ENCODE peak calls at places on chromosome 16, in four cellular contexts. L is H9, R is mesendoderm, S is H1. B is an unnamed sample.

GRCh38 chr16:85082553-85083050 is 29.7 kb downstream of the CIBAR2 start:
- DNase-seq in R (no peak), S (no peak), L (peak), B (no peak)

GRCh38 chr16:87780385-87780989 is 14.7 kb upstream of the KLHDC4 start:
- DNase-seq in S (no peak), L (no peak), R (no peak), B (peak)

GRCh38 chr16:27401768-27402568 is at the start of gene IL21R:
- DNase-seq in R (no peak), S (no peak), L (no peak), B (peak)

GRCh38 chr16:56420613-56421012 is 4.7 kb downstream of the AMFR start:
- DNase-seq in S (no peak), R (no peak), L (no peak), B (no peak)

GRCh38 chr16:8929086-8929748 is 34.5 kb downstream of the USP7 start:
- DNase-seq in R (no peak), S (no peak), L (no peak), B (no peak)

GRCh38 chr16:82091225-82091624 is 56.2 kb downstream of the HSD17B2 start:
- DNase-seq in S (no peak), R (peak), L (no peak), B (peak)

GRCh38 chr16:50445603-50446250 is 76.9 kb upstream of the BRD7 start:
- DNase-seq in L (no peak), R (no peak), S (no peak), B (no peak)

GRCh38 chr16:12972246-12972645 is 70.8 kb downstream of the SHISA9 start:
- DNase-seq in R (no peak), L (no peak), S (no peak), B (no peak)

GRCh38 chr16:56576585-56577299 is 11.9 kb downstream of the MT4 start:
- DNase-seq in L (peak), S (peak), R (peak), B (peak)

GRCh38 chr16:21590287-21590686 is 9.1 kb upstream of the METTL9 start:
- DNase-seq in R (no peak), L (no peak), S (no peak), B (no peak)

GRCh38 chr16:47528431-47528830 is 67.3 kb downstream of the PHKB start:
- DNase-seq in L (no peak), S (no peak), R (no peak), B (peak)
- H3K56ac ChIP-seq in L (no peak), S (no peak), R (no peak), B (no peak)

DNA sequence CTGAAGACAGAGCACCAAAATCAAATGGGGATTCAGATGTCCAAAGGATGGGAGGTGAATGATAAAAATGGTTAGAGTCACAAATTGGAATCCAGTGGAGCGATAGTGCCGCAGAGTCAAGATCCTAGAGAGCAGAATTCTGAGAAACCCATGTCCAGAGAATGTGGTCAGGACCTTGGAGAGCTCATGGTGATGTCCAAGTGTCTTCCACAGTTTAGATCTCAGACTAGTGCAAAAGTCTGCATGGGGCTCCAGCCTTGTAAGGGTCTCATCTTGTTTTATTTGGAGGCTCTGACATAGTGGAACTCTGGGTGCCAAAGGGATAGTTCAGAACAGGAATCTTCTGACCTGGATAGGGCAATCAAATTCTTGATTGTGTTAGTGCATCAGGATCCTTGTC is 245.9 kb upstream of the HSBP1 start:
- DNase-seq in R (peak), S (no peak), L (no peak), B (peak)
- H3K56ac ChIP-seq in R (no peak), S (no peak), L (no peak), B (no peak)

DNA sequence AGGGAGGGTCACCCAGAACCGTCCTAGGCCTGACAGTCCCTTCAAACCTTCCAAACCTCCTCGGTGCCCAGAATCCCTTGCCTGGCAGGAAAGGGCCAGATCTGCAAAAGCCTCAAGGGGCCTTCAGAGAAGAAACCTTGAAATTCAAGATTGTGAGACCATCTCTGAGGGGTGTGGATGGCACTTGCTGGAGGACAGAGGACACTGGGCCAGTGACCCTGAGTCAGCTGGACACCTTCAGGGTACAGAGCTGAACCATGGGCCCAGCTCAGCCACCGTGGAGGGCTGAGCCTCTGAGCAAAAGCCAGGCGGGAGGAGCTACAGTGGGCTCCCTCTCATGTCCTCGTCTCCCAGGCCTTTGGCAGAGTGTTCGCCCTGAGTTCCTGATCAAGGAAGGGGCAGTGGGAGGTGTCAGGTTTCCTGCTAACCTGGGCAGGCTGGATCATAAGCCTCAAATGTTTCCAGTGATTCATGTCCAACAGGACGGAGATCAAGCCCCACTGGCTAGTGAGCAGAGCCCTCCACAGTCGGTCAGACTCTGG is 3.0 kb downstream of the PDILT start:
- DNase-seq in L (no peak), S (no peak), R (no peak), B (no peak)
- H3K56ac ChIP-seq in L (no peak), S (no peak), R (no peak), B (no peak)

DNA sequence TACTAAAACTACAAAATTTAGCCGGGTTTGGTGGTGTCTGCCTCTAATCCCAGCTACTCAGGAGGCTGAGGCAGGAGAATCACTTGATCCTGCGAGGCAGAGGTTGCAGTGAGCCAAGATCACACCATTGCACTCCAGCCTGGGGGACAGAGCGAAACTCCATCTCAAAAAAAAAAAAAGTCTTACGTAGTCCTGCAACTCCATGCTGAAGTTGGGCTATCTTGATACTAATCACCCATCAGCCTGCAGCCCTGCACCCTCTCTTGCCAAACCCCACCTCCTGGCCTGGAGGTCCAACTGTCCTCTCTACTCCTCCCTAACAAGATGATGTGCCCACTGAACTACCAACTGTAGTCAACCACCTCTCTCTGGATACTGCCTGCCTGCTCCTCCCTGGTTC is 4.8 kb downstream of the TMEM170A start:
- DNase-seq in S (no peak), R (no peak), L (no peak), B (no peak)
- H3K56ac ChIP-seq in S (no peak), R (no peak), L (no peak), B (no peak)